ENCODE peak calls at places on chromosome 11, in seven cellular contexts. T is fibroblast of mammary gland; Z is iPS DF 6.9; K is mucosa of gallbladder; D is NCI-H460; J is activated CD8-positive, alpha-beta T cell treated with anti-CD3 and anti-CD28 coated beads for 36 hours; M is mammary epithelial cell. C is an unnamed sample.

GRCh38 chr11:92159931-92160330 is 64.7 kb upstream of the FAT3 start:
- DNase-seq in T (no peak), Z (no peak), K (no peak), D (no peak), J (no peak), M (no peak), C (no peak)

GRCh38 chr11:100574894-100575769 is 112.0 kb upstream of the ARHGAP42 start:
- DNase-seq in T (peak; percentile 54), Z (no peak), K (no peak), D (peak; percentile 17), J (no peak), M (peak; percentile 24), C (no peak)

GRCh38 chr11:68077617-68078592 is 39.1 kb downstream of the TCIRG1 start:
- DNase-seq in T (no peak), Z (no peak), K (no peak), D (no peak), J (no peak), M (no peak), C (no peak)

GRCh38 chr11:57406337-57406904 is 16.0 kb upstream of the PRG2 start:
- DNase-seq in T (peak; percentile 60), Z (no peak), K (no peak), D (no peak), J (peak; percentile 76), M (peak; percentile 14), C (no peak)

GRCh38 chr11:96187779-96188624 is 155.0 kb downstream of the MAML2 start:
- DNase-seq in T (peak; percentile 91), Z (no peak), K (no peak), D (no peak), J (peak; percentile 72), M (peak; percentile 82), C (no peak)

GRCh38 chr11:2271327-2272240 is 1.2 kb upstream of the ASCL2 start:
- DNase-seq in T (no peak), Z (no peak), K (peak; percentile 7), D (no peak), J (no peak), M (no peak), C (no peak)

GRCh38 chr11:100892886-100893285 is 205.8 kb downstream of the ARHGAP42 start:
- DNase-seq in T (peak; percentile 35), Z (no peak), K (no peak), D (no peak), J (no peak), M (peak; percentile 52), C (no peak)

GRCh38 chr11:66454253-66454652 is 12.5 kb upstream of the PELI3 start:
- DNase-seq in T (no peak), Z (no peak), K (no peak), D (no peak), J (peak; percentile 58), M (peak; percentile 69), C (no peak)

GRCh38 chr11:46381836-46382643 is 571 bp downstream of the MDK start:
- DNase-seq in T (no peak), Z (no peak), K (no peak), D (no peak), J (peak; percentile 46), M (no peak), C (no peak)

GRCh38 chr11:119594639-119595249 is 134.3 kb downstream of the NECTIN1 start:
- DNase-seq in T (peak; percentile 81), Z (no peak), K (no peak), D (no peak), J (no peak), M (peak; percentile 31), C (no peak)

GRCh38 chr11:65928667-65929066 is 9.4 kb downstream of the DRAP1 start:
- DNase-seq in T (no peak), Z (no peak), K (no peak), D (no peak), J (no peak), M (no peak), C (no peak)

GRCh38 chr11:2742201-2742600 is 42.4 kb upstream of the KCNQ1OT1 start:
- DNase-seq in T (no peak), Z (no peak), K (no peak), D (no peak), J (no peak), M (no peak), C (no peak)

GRCh38 chr11:69186316-69187266 is 30.9 kb downstream of the SMIM38 start:
- DNase-seq in T (no peak), Z (no peak), K (no peak), D (no peak), J (no peak), M (no peak), C (no peak)

GRCh38 chr11:28231475-28231874 is 123.3 kb downstream of the METTL15 start:
- DNase-seq in T (peak; percentile 27), Z (no peak), K (no peak), D (peak; percentile 18), J (no peak), M (no peak), C (no peak)

GRCh38 chr11:116427903-116428637 is 344.7 kb downstream of the BUD13 start:
- DNase-seq in T (no peak), Z (no peak), K (no peak), D (no peak), J (no peak), M (peak; percentile 40), C (no peak)

GRCh38 chr11:67033661-67034166 is 10.8 kb downstream of the SYT12 start:
- DNase-seq in T (peak; percentile 97), Z (no peak), K (no peak), D (no peak), J (no peak), M (peak; percentile 93), C (peak; percentile 69)

GRCh38 chr11:33920838-33921613 is 29.1 kb upstream of the LMO2 start:
- DNase-seq in T (no peak), Z (no peak), K (no peak), D (no peak), J (peak; percentile 69), M (no peak), C (no peak)

GRCh38 chr11:64588701-64589100 is 2.3 kb upstream of the SLC22A12 start:
- DNase-seq in T (no peak), Z (no peak), K (no peak), D (no peak), J (no peak), M (no peak), C (no peak)